ENCODE peak calls at places on chromosomes 6 and 20, in seven cellular contexts. V is HEK293T; C is HT1080; J is stimulated activated CD4-positive, alpha-beta T cell treated with anti-CD3 and anti-CD28 coated beads, TNF-alpha, amount 100 ng/mL, for 24 hours; B is NT2/D1; H is anterior cingulate cortex; U is AG10803. G is an unnamed sample.
A peak's percentile ranks its signal among the peaks of the same experiment; 100 is the strongest.

GRCh38 chr6:37555040-37555781 is 55.5 kb upstream of the CCDC167 start:
- DNase-seq in V (no peak), C (no peak), J (no peak), B (no peak), H (no peak), U (no peak), G (no peak)

GRCh38 chr20:21640556-21640955 is 64.9 kb upstream of the PAX1 start:
- DNase-seq in V (peak; percentile 46), C (peak; percentile 15), J (no peak), B (peak; percentile 39), H (no peak), U (no peak), G (no peak)

GRCh38 chr6:30200551-30201281 is 12.5 kb downstream of the TRIM26 start:
- DNase-seq in V (no peak), C (no peak), J (no peak), B (no peak), H (no peak), U (no peak), G (no peak)

GRCh38 chr6:37632989-37633550 is 64.6 kb downstream of the MDGA1 start:
- DNase-seq in V (no peak), C (no peak), J (no peak), B (no peak), H (no peak), U (no peak), G (no peak)

GRCh38 chr6:13375360-13375878 is 47.1 kb upstream of the TBC1D7 start:
- DNase-seq in V (no peak), C (peak; percentile 26), J (peak; percentile 25), B (no peak), H (no peak), U (no peak), G (no peak)

GRCh38 chr6:41935685-41936072 is 5.9 kb downstream of the CCND3 start:
- DNase-seq in V (no peak), C (no peak), J (no peak), B (no peak), H (no peak), U (no peak), G (no peak)

GRCh38 chr6:13769655-13770053 is 44.7 kb downstream of the MCUR1 start:
- DNase-seq in V (no peak), C (no peak), J (no peak), B (no peak), H (no peak), U (no peak), G (no peak)

GRCh38 chr6:111852704-111853103 is 20.5 kb downstream of the FYN start:
- DNase-seq in V (no peak), C (no peak), J (no peak), B (no peak), H (no peak), U (peak; percentile 81), G (no peak)

GRCh38 chr6:37473364-37474095 is 26.2 kb downstream of the CCDC167 start:
- DNase-seq in V (no peak), C (no peak), J (no peak), B (no peak), H (no peak), U (no peak), G (peak; percentile 32)